ENCODE peak calls at places on chromosomes 4 and X, in six cellular contexts. K, A, Z, U, M and N are unnamed samples.

GRCh38 chr4:81965454-81965853 is 408.3 kb downstream of the HNRNPD start:
- DNase-seq in Z (no peak), A (no peak), U (no peak), M (no peak), K (no peak), N (no peak)

GRCh38 chrX:2954541-2954940 is 25.4 kb upstream of the ARSD start:
- DNase-seq in Z (no peak), A (no peak), U (no peak), K (peak), M (no peak), N (no peak)

GRCh38 chr4:88514557-88515511 is 8.7 kb downstream of the PYURF start:
- DNase-seq in Z (no peak), M (no peak), K (no peak), A (peak), U (no peak), N (no peak)

GRCh38 chr4:24778427-24779225 is 16.7 kb upstream of the SOD3 start:
- DNase-seq in A (no peak), U (peak), Z (no peak), M (peak), K (peak), N (no peak)

GRCh38 chrX:91414710-91415109 is 19.9 kb upstream of the PABPC5 start:
- DNase-seq in Z (no peak), K (no peak), A (no peak), U (peak), M (no peak), N (peak)

GRCh38 chrX:68146054-68146453 is 287.2 kb downstream of the OPHN1 start:
- DNase-seq in A (no peak), K (peak), U (peak), Z (no peak), M (peak), N (no peak)

GRCh38 chrX:1903380-1903935 is 288.6 kb downstream of the ASMT start:
- DNase-seq in M (no peak), A (no peak), U (peak), Z (no peak), K (peak), N (no peak)

GRCh38 chrX:9180623-9181022 is 146.7 kb upstream of the FAM9B start:
- DNase-seq in A (no peak), U (no peak), Z (no peak), M (no peak), K (no peak), N (no peak)

GRCh38 chr4:38855466-38855865 is 1.2 kb downstream of the TLR6 start:
- DNase-seq in Z (no peak), M (no peak), A (no peak), K (no peak), U (no peak), N (no peak)

GRCh38 chr4:182339246-182339645 is 96.0 kb downstream of the TENM3 start:
- DNase-seq in U (no peak), M (no peak), Z (no peak), A (no peak), K (peak), N (no peak)

GRCh38 chr4:31088600-31089230 is 368.5 kb downstream of the PCDH7 start:
- DNase-seq in A (no peak), Z (no peak), U (peak), M (no peak), K (peak), N (no peak)

GRCh38 chr4:64016893-64017292 is 392.4 kb downstream of the TECRL start:
- DNase-seq in M (no peak), Z (no peak), A (no peak), U (no peak), K (no peak), N (no peak)

GRCh38 chr4:73589887-73590801 is 30.1 kb downstream of the RASSF6 start:
- DNase-seq in K (no peak), A (no peak), Z (no peak), U (no peak), M (no peak), N (peak)

GRCh38 chr4:26321326-26322276 is 787 bp downstream of the RBPJ start:
- DNase-seq in Z (peak), U (no peak), A (peak), M (no peak), K (no peak), N (no peak)

GRCh38 chr4:117466388-117466787 is 381.0 kb upstream of the TRAM1L1 start:
- DNase-seq in A (no peak), U (no peak), M (no peak), K (peak), Z (no peak), N (no peak)

DNA sequence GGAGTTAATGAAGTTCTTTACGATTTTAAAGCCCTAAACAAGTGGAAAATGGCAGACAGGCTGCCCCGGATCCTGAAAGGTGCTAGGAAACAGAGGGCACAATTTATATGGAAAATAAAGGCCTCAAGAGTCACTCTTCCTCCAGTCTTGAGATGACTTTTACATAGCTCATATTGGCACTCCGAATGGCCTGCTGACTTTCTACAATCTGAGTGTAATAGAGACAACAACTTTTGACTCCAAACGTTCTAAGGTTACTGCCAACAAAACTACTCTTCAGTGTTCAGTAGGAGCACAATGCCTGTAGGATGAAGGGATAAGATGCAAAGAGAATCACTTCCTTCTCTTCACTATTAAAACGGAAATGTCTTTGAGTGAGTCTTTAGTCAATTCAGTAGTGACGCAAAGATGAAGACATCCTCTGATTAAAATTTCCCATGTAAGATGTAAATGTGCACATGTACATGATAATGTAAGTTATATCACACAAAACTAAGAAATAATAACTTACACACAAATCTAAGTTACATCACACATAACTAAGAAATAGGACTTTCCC is 40.5 kb downstream of the VEGFC start:
- DNase-seq in U (no peak), K (no peak), Z (no peak), M (no peak), A (no peak), N (no peak)
- TF ChIP-seq CTCF in U (no peak), K (no peak), Z (no peak), M (no peak), A (no peak), N (no peak)

GRCh38 chrX:153723351-153724251 is 586 bp downstream of the BCAP31 start:
- DNase-seq in M (no peak), K (peak), A (peak), U (peak), Z (peak), N (peak)
- TF ChIP-seq CTCF in M (peak), K (peak), A (no peak), U (peak), Z (no peak), N (peak)

DNA sequence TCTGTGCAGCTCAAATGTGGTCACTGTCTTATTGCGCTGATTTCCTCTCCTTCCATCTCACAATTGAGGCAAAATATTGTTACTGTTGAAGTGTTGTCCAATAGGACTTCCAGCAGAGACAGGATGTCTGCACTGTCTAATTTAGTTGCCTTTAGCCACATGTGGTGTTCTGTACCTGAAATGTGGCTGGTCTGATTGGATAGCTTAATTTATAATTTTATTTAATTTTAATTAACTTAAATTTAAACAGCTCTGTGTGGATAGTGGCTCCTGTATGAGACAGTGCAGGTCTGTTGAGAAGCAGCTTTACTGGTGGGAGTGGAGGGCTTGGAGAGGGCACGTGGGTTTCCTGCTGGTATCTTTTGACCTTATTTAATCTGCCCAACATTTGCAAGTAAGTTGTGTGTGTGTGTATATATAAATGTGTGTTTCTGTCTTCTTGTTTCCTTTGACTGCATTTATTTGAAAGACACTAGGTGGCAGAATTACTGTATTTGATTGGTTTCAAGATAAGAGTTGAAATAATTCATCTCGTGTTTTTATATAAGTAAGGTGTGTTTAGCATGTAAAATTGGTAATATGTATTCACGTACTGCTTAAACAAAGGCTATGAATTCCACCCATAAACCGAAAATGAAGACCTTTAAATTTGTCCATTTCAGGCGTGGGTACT is 55.3 kb upstream of the MSANTD1 start:
- DNase-seq in K (peak), A (no peak), M (no peak), U (peak), Z (no peak), N (no peak)
- TF ChIP-seq CTCF in K (peak), A (peak), M (no peak), U (peak), Z (peak), N (no peak)

GRCh38 chr4:143085644-143086043 is 99.1 kb upstream of the USP38 start:
- DNase-seq in A (no peak), M (no peak), Z (no peak), U (no peak), K (no peak), N (no peak)

GRCh38 chr4:143083811-143084472 is 100.8 kb upstream of the USP38 start:
- DNase-seq in Z (no peak), K (no peak), M (no peak), A (no peak), U (no peak), N (no peak)

GRCh38 chr4:143084566-143084965 is 100.2 kb upstream of the USP38 start:
- DNase-seq in K (no peak), A (no peak), U (no peak), Z (no peak), M (no peak), N (no peak)

GRCh38 chr4:143082698-143083097 is 102.0 kb upstream of the USP38 start:
- DNase-seq in Z (no peak), M (no peak), A (no peak), U (no peak), K (no peak), N (no peak)

GRCh38 chr4:143085224-143085623 is 99.5 kb upstream of the USP38 start:
- DNase-seq in Z (no peak), U (no peak), K (no peak), M (no peak), A (no peak), N (no peak)
- TF ChIP-seq CTCF in Z (no peak), U (peak), K (no peak), M (no peak), A (peak), N (no peak)

DNA sequence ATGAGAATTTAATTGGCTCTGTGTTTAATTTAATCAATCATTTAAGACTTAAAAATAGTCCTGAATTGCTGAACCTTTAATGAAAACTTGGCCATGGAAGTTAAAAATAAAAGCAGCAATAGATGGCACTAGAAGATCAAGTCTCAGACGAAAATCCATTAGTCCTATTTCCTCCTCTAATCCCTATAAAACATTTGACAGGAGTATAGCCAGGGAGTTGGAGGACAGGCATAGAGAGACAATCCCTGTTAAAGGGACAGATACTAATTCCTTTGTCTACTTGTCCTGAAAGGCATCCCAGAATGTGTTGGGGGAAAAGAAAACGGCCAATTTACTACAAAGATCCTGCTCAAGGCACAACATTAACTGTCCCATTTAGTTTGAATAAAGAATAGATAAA is 276.3 kb upstream of the TACR3 start:
- DNase-seq in A (peak), K (peak), U (peak), Z (no peak), M (no peak), N (no peak)
- TF ChIP-seq CTCF in A (peak), K (peak), U (no peak), Z (no peak), M (no peak), N (no peak)